ENCODE peak calls at places on chromosome 9, in four cellular contexts. B is activated CD4-positive, alpha-beta T cell treated with anti-CD3 and anti-CD28 coated beads for 24 hours; E is colonic mucosa; W is skeletal muscle cell. C is an unnamed sample.
A peak's percentile ranks its signal among the peaks of the same experiment; 100 is the strongest.

GRCh38 chr9:79665926-79666325 is 94.2 kb downstream of the TLE4 start:
- DNase-seq in B (no peak), E (no peak), W (no peak), C (no peak)

GRCh38 chr9:112049834-112050516 is 125.1 kb downstream of the SUSD1 start:
- DNase-seq in B (no peak), E (no peak), W (no peak), C (no peak)

GRCh38 chr9:101376117-101376866 is 8.5 kb downstream of the BAAT start:
- DNase-seq in B (no peak), E (no peak), W (peak; percentile 64), C (peak; percentile 80)

GRCh38 chr9:4837768-4838546 is 45.2 kb downstream of the RCL1 start:
- DNase-seq in B (no peak), E (no peak), W (peak; percentile 99), C (peak; percentile 86)

GRCh38 chr9:35726876-35727438 is 5.0 kb downstream of the TLN1 start:
- DNase-seq in B (no peak), E (no peak), W (no peak), C (no peak)

GRCh38 chr9:109198736-109199384 is 31.8 kb upstream of the FRRS1L start:
- DNase-seq in B (no peak), E (no peak), W (no peak), C (no peak)

GRCh38 chr9:100011062-100011681 is 87.6 kb downstream of the ERP44 start:
- DNase-seq in B (peak; percentile 14), E (peak; percentile 28), W (peak; percentile 4), C (peak; percentile 41)

GRCh38 chr9:123102380-123103113 is 69.1 kb downstream of the GPR21 start:
- DNase-seq in B (no peak), E (no peak), W (no peak), C (no peak)

GRCh38 chr9:114583371-114583770 is 4.2 kb upstream of the ATP6V1G1 start:
- DNase-seq in B (no peak), E (no peak), W (no peak), C (no peak)

GRCh38 chr9:111056554-111056953 is 18.3 kb upstream of the LPAR1 start:
- DNase-seq in B (no peak), E (no peak), W (peak; percentile 68), C (no peak)